ENCODE peak calls at places on chromosomes 16 and 17, in nine cellular contexts. G is SHP77; R is progenitor cell of endocrine pancreas; B is cardiac fibroblast; N is Right ventricle myocardium superior; A is naive thymus-derived CD8-positive, alpha-beta T cell; F is activated CD4-positive, alpha-beta T cell treated with anti-CD3 and anti-CD28 coated beads, Interleukin-2, amount 10 ng/mL, durations not matched to agents 24 days and 14 days; D is occipital lobe; T is NB4. E is an unnamed sample.

GRCh38 chr16:90020838-90021382 is 1.7 kb upstream of the DBNDD1 start:
- DNase-seq in G (peak; percentile 52), R (no peak), B (no peak), N (no peak), A (no peak), F (no peak), D (no peak), T (peak; percentile 83), E (no peak)

GRCh38 chr17:4538236-4539002 is 16.8 kb downstream of the MYBBP1A start:
- DNase-seq in G (no peak), R (no peak), B (no peak), N (peak; percentile 56), A (peak; percentile 55), F (no peak), D (no peak), T (peak; percentile 25), E (no peak)

GRCh38 chr17:79428988-79429387 is 181.9 kb downstream of the RBFOX3 start:
- DNase-seq in G (no peak), R (no peak), B (no peak), N (no peak), A (no peak), F (no peak), D (no peak), T (no peak), E (no peak)

GRCh38 chr16:53304334-53304733 is 129.9 kb upstream of the RBL2 start:
- DNase-seq in G (no peak), R (no peak), B (no peak), N (no peak), A (no peak), F (no peak), D (no peak), T (no peak), E (no peak)

GRCh38 chr17:61397086-61397842 is 2.4 kb upstream of the TBX2 start:
- DNase-seq in G (no peak), R (no peak), B (peak; percentile 37), N (peak; percentile 42), A (no peak), F (no peak), D (no peak), T (no peak), E (peak; percentile 88)

GRCh38 chr17:42999003-42999525 is 845 bp downstream of the RPL27 start:
- DNase-seq in G (no peak), R (no peak), B (no peak), N (no peak), A (no peak), F (no peak), D (no peak), T (no peak), E (no peak)

GRCh38 chr16:12458591-12459400 is 344.9 kb downstream of the CPPED1 start:
- DNase-seq in G (no peak), R (no peak), B (no peak), N (peak; percentile 61), A (peak; percentile 71), F (peak; percentile 79), D (no peak), T (peak; percentile 95), E (no peak)

GRCh38 chr17:5078106-5079028 is at the start of gene ZFP3:
- DNase-seq in G (peak; percentile 90), R (no peak), B (peak; percentile 83), N (peak; percentile 92), A (peak; percentile 82), F (peak; percentile 93), D (peak; percentile 84), T (peak; percentile 74), E (peak; percentile 97)

GRCh38 chr17:69729937-69730336 is 315.4 kb downstream of the MAP2K6 start:
- DNase-seq in G (no peak), R (no peak), B (no peak), N (no peak), A (no peak), F (no peak), D (no peak), T (no peak), E (no peak)

GRCh38 chr17:77206557-77206956 is 65.8 kb downstream of the SEC14L1 start:
- DNase-seq in G (no peak), R (no peak), B (peak; percentile 19), N (no peak), A (no peak), F (no peak), D (no peak), T (peak; percentile 76), E (no peak)

GRCh38 chr17:4721203-4722135 is 9.8 kb upstream of the MED11 start:
- DNase-seq in G (peak; percentile 57), R (no peak), B (peak; percentile 46), N (no peak), A (no peak), F (no peak), D (no peak), T (no peak), E (peak; percentile 89)

GRCh38 chr17:77110006-77110374 is 30.8 kb upstream of the SEC14L1 start:
- DNase-seq in G (no peak), R (no peak), B (peak; percentile 89), N (no peak), A (no peak), F (peak; percentile 68), D (no peak), T (peak; percentile 46), E (no peak)

GRCh38 chr17:20994779-20995149 is 48.0 kb downstream of the USP22 start:
- DNase-seq in G (no peak), R (no peak), B (no peak), N (no peak), A (no peak), F (no peak), D (no peak), T (no peak), E (no peak)

GRCh38 chr17:39988206-39988810 is 7.7 kb downstream of the PSMD3 start:
- DNase-seq in G (no peak), R (no peak), B (no peak), N (no peak), A (no peak), F (no peak), D (no peak), T (no peak), E (no peak)

GRCh38 chr16:66605177-66605999 is 884 bp downstream of the CMTM3 start:
- DNase-seq in G (no peak), R (peak; percentile 48), B (peak; percentile 39), N (peak; percentile 82), A (no peak), F (peak; percentile 83), D (no peak), T (peak; percentile 67), E (no peak)

GRCh38 chr16:19697756-19698318 is 20.2 kb downstream of the KNOP1 start:
- DNase-seq in G (no peak), R (no peak), B (no peak), N (no peak), A (no peak), F (no peak), D (no peak), T (no peak), E (no peak)

GRCh38 chr16:67161595-67162058 is 1.9 kb downstream of the FBXL8 start:
- DNase-seq in G (no peak), R (no peak), B (no peak), N (peak; percentile 69), A (no peak), F (peak; percentile 57), D (no peak), T (no peak), E (peak; percentile 74)

GRCh38 chr17:1241904-1242303 is 28.3 kb upstream of the BHLHA9 start:
- DNase-seq in G (peak; percentile 79), R (no peak), B (peak; percentile 60), N (no peak), A (no peak), F (no peak), D (no peak), T (no peak), E (no peak)

GRCh38 chr17:57989011-57989345 is 924 bp upstream of the VEZF1 start:
- DNase-seq in G (peak; percentile 15), R (no peak), B (peak; percentile 41), N (peak; percentile 55), A (no peak), F (no peak), D (no peak), T (no peak), E (peak; percentile 44)

GRCh38 chr17:5422505-5422904 is 2.5 kb downstream of the RPAIN start:
- DNase-seq in G (no peak), R (no peak), B (peak; percentile 21), N (no peak), A (no peak), F (no peak), D (no peak), T (no peak), E (no peak)

GRCh38 chr17:73697872-73698271 is 53.6 kb upstream of the SDK2 start:
- DNase-seq in G (peak; percentile 91), R (no peak), B (no peak), N (no peak), A (no peak), F (no peak), D (no peak), T (no peak), E (no peak)

GRCh38 chr17:66947311-66947710 is 17.2 kb upstream of the CACNG4 start:
- DNase-seq in G (no peak), R (no peak), B (no peak), N (no peak), A (no peak), F (no peak), D (no peak), T (no peak), E (no peak)

GRCh38 chr17:36938566-36939058 is 1.3 kb downstream of the LHX1 start:
- DNase-seq in G (no peak), R (no peak), B (no peak), N (no peak), A (no peak), F (no peak), D (no peak), T (peak; percentile 46), E (no peak)

GRCh38 chr17:81510524-81510797 is 2.1 kb downstream of the ACTG1 start:
- DNase-seq in G (no peak), R (no peak), B (no peak), N (no peak), A (no peak), F (no peak), D (no peak), T (no peak), E (no peak)

GRCh38 chr17:43216369-43216761 is 4.7 kb downstream of the TMEM106A start:
- DNase-seq in G (no peak), R (no peak), B (no peak), N (no peak), A (no peak), F (no peak), D (no peak), T (no peak), E (no peak)

GRCh38 chr17:40551091-40551873 is 14.0 kb downstream of the CCR7 start:
- DNase-seq in G (peak; percentile 8), R (no peak), B (peak; percentile 99), N (peak; percentile 83), A (peak; percentile 65), F (no peak), D (no peak), T (peak; percentile 39), E (peak; percentile 81)

GRCh38 chr17:30995347-30995746 is 24.5 kb downstream of the RNF135 start:
- DNase-seq in G (no peak), R (no peak), B (no peak), N (no peak), A (no peak), F (no peak), D (no peak), T (no peak), E (no peak)

GRCh38 chr17:50059759-50060273 is 3.9 kb downstream of the ITGA3 start:
- DNase-seq in G (no peak), R (no peak), B (peak; percentile 56), N (no peak), A (no peak), F (no peak), D (no peak), T (no peak), E (no peak)

GRCh38 chr17:75910699-75911098 is 6.0 kb upstream of the MRPL38 start:
- DNase-seq in G (peak; percentile 28), R (no peak), B (no peak), N (no peak), A (no peak), F (no peak), D (no peak), T (no peak), E (peak; percentile 51)

GRCh38 chr16:88347656-88348376 is 34.9 kb upstream of the ZNF469 start:
- DNase-seq in G (no peak), R (no peak), B (no peak), N (peak; percentile 16), A (peak; percentile 67), F (peak; percentile 74), D (no peak), T (peak; percentile 39), E (peak; percentile 61)

GRCh38 chr17:12180644-12181261 is 160.1 kb downstream of the MAP2K4 start:
- DNase-seq in G (peak; percentile 48), R (no peak), B (peak; percentile 72), N (no peak), A (no peak), F (peak; percentile 71), D (no peak), T (peak; percentile 67), E (no peak)